ENCODE peak calls at places on chromosomes 1 and 21, in four cellular contexts. Y is GM12865, J is HCT116, E is HS-5. M is an unnamed sample.

GRCh38 chr1:27979151-27979858 is 19.5 kb downstream of the XKR8 start:
- DNase-seq in Y (peak), J (peak), E (no peak), M (no peak)

GRCh38 chr1:226872455-226872854 is 2.0 kb downstream of the PSEN2 start:
- DNase-seq in Y (no peak), J (no peak), E (no peak), M (no peak)

GRCh38 chr1:54543729-54544496 is 4.1 kb upstream of the ACOT11 start:
- DNase-seq in Y (no peak), J (no peak), E (no peak), M (no peak)

GRCh38 chr1:202144510-202145324 is at the start of gene ARL8A:
- DNase-seq in Y (peak), J (no peak), E (no peak), M (no peak)

GRCh38 chr1:226661965-226662364 is 77.1 kb downstream of the ITPKB start:
- DNase-seq in Y (no peak), J (no peak), E (no peak), M (no peak)

GRCh38 chr1:112702420-112703261 is 4.3 kb downstream of the RHOC start:
- DNase-seq in Y (no peak), J (no peak), E (no peak), M (no peak)

GRCh38 chr1:227949341-227949921 is 1.7 kb upstream of the WNT9A start:
- DNase-seq in Y (no peak), J (no peak), E (no peak), M (no peak)

GRCh38 chr1:98921817-98922216 is 82.8 kb downstream of the PLPPR5 start:
- DNase-seq in Y (no peak), J (no peak), E (peak), M (no peak)

GRCh38 chr1:216535751-216536150 is 112.5 kb upstream of the USH2A start:
- DNase-seq in Y (no peak), J (no peak), E (no peak), M (no peak)

GRCh38 chr21:45041984-45042663 is 32.3 kb upstream of the ADARB1 start:
- DNase-seq in Y (no peak), J (no peak), E (no peak), M (no peak)

GRCh38 chr1:202270871-202271326 is 70.8 kb downstream of the UBE2T start:
- DNase-seq in Y (no peak), J (no peak), E (no peak), M (no peak)

GRCh38 chr1:202162049-202162417 is 1.6 kb upstream of the PTPN7 start:
- DNase-seq in Y (peak), J (no peak), E (no peak), M (no peak)

GRCh38 chr1:173507205-173507846 is 30.2 kb downstream of the PRDX6 start:
- DNase-seq in Y (no peak), J (peak), E (peak), M (peak)

GRCh38 chr1:55217226-55217996 is 2.2 kb upstream of the USP24 start:
- DNase-seq in Y (no peak), J (no peak), E (no peak), M (no peak)

GRCh38 chr1:27141266-27142003 is 13.5 kb downstream of the SLC9A1 start:
- DNase-seq in Y (no peak), J (no peak), E (no peak), M (no peak)

GRCh38 chr1:43569175-43569574 is 38.5 kb downstream of the PTPRF start:
- DNase-seq in Y (peak), J (no peak), E (no peak), M (no peak)

GRCh38 chr1:204941415-204942338 is 71.0 kb downstream of the NFASC start:
- DNase-seq in Y (peak), J (peak), E (peak), M (peak)

GRCh38 chr1:62325696-62326095 is 6.5 kb upstream of the KANK4 start:
- DNase-seq in Y (no peak), J (no peak), E (peak), M (no peak)

GRCh38 chr1:197352011-197352410 is 84.0 kb downstream of the CRB1 start:
- DNase-seq in Y (no peak), J (no peak), E (no peak), M (no peak)

M was measured in Panc1.